ENCODE peak calls at places on chromosomes 16 and 17, in six cellular contexts. C is neural crest cell, Y is AG04450, Q is BJ, N is H9, H is AG09319. G is an unnamed sample.

GRCh38 chr17:14245002-14245401 is 8.3 kb upstream of the CDRT15 start:
- DNase-seq in C (no peak), Y (no peak), Q (no peak), N (no peak), H (no peak), G (no peak)

GRCh38 chr16:30720086-30720485 is 21.1 kb downstream of the SRCAP start:
- DNase-seq in C (no peak), Y (no peak), Q (no peak), N (no peak), H (no peak), G (no peak)

GRCh38 chr17:59391026-59391425 is 59.6 kb downstream of the YPEL2 start:
- DNase-seq in C (no peak), Y (no peak), Q (no peak), N (no peak), H (no peak), G (no peak)

GRCh38 chr17:73498854-73499597 is 145.2 kb downstream of the SDK2 start:
- DNase-seq in C (no peak), Y (no peak), Q (no peak), N (no peak), H (no peak), G (no peak)

GRCh38 chr16:73298562-73298961 is 250.6 kb upstream of the ZFHX3 start:
- DNase-seq in C (no peak), Y (peak), Q (no peak), N (no peak), H (no peak), G (no peak)

GRCh38 chr17:60577147-60577925 is 22.7 kb upstream of the PPM1D start:
- DNase-seq in C (no peak), Y (no peak), Q (no peak), N (peak), H (no peak), G (no peak)

GRCh38 chr17:45115871-45116270 is 16.4 kb downstream of the PLCD3 start:
- DNase-seq in C (no peak), Y (no peak), Q (no peak), N (no peak), H (no peak), G (no peak)

GRCh38 chr17:82838386-82839063 is 1.3 kb downstream of the ZNF750 start:
- DNase-seq in C (no peak), Y (no peak), Q (no peak), N (no peak), H (no peak), G (peak)

GRCh38 chr17:59299400-59300092 is 31.9 kb upstream of the YPEL2 start:
- DNase-seq in C (no peak), Y (no peak), Q (no peak), N (no peak), H (no peak), G (no peak)

GRCh38 chr16:88970095-88970494 is 6.9 kb downstream of the CBFA2T3 start:
- DNase-seq in C (no peak), Y (no peak), Q (no peak), N (no peak), H (no peak), G (no peak)

GRCh38 chr16:88966986-88967799 is 9.8 kb downstream of the CBFA2T3 start:
- DNase-seq in C (no peak), Y (no peak), Q (no peak), N (no peak), H (no peak), G (no peak)

GRCh38 chr16:88967800-88968588 is 9.0 kb downstream of the CBFA2T3 start:
- DNase-seq in C (no peak), Y (no peak), Q (no peak), N (no peak), H (no peak), G (no peak)

GRCh38 chr16:88969361-88969831 is 7.6 kb downstream of the CBFA2T3 start:
- DNase-seq in C (no peak), Y (no peak), Q (no peak), N (no peak), H (no peak), G (no peak)

DNA sequence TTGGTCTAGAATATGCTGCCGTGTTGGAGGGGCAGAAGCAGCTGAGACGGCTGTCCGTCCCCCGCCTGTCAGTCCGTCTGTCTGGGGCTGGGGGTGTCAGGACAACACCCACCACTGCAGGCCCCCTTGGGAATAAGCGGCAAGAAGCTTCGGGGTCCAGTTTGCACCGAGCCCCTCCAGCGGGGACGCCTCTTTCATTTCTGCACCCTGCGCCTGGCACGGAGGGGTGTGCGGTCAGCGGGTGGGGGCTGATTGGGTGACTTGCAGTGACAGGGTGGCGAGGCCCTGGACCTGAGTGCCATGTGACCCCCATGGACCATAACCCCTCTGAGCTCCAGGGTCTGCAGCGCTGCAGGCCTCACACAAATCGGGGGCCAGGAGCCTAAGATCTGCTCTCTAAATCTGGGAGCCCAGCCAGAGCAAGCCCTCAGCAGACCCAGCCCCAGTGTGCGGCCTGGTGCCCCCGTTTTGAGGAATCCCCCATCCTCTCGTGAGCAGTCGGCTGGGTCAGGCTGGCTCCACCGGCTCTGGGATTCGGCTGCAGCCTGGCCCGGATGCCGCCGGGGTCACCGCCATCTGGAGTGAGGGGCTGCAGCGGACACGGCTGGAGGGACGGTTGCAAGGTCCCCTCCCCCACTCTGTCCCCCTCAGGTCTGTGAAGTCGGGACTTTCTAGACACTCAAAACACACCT is 8.3 kb downstream of the CBFA2T3 start:
- DNase-seq in C (no peak), Y (no peak), Q (no peak), N (no peak), H (no peak), G (no peak)
- TF ChIP-seq CTCF in C (no peak), Y (no peak), Q (no peak), N (no peak), H (no peak), G (no peak)

GRCh38 chr17:55873017-55873758 is 122.3 kb downstream of the PCTP start:
- DNase-seq in C (no peak), Y (no peak), Q (no peak), N (no peak), H (no peak), G (peak)
- TF ChIP-seq CTCF in C (no peak), Y (no peak), Q (no peak), N (no peak), H (no peak), G (peak)

GRCh38 chr16:64089697-64090096 is 1032.2 kb downstream of the CDH11 start:
- DNase-seq in C (no peak), Y (no peak), Q (no peak), N (peak), H (no peak), G (no peak)
- TF ChIP-seq CTCF in C (peak), Y (peak), Q (peak), N (peak), H (peak), G (peak)

GRCh38 chr17:19433727-19434340 is 22.8 kb downstream of the RNF112 start:
- DNase-seq in C (no peak), Y (no peak), Q (no peak), N (no peak), H (no peak), G (no peak)
- TF ChIP-seq CTCF in C (no peak), Y (no peak), Q (no peak), N (peak), H (no peak), G (no peak)